ENCODE peak calls at places on chromosomes 1 and 21, in eight cellular contexts. I is activated gamma-delta T cell treated with Interleukin-2 at 50 U/mL for 16 hours; Q is activated T-helper 1 cell treated with anti-CD3 and anti-CD28 coated beads, Interleukin-12 subunit alpha, Interleukin-12 subunit beta, Interleukin-2, Interleukin-4 antibody, amounts not matched to agents 30 ng/mL and 10 ng/mL and 1 ng/mL, durations not matched to agents 14 hours and 24 hours and 36 hours; K is ELR; L is neuronal stem cell; D is NCI-H69; A is SJSA1; E is CD8-positive, alpha-beta memory T cell. G is an unnamed sample.
A peak's percentile ranks its signal among the peaks of the same experiment; 100 is the strongest.

GRCh38 chr1:146007048-146007784 is 10.8 kb upstream of the TXNIP start:
- DNase-seq in L (peak; percentile 69), E (peak; percentile 67), D (peak; percentile 86), K (peak; percentile 85), A (peak; percentile 66), I (peak; percentile 78), Q (peak; percentile 57), G (peak; percentile 96)

GRCh38 chr1:167454929-167455785 is 63.2 kb downstream of the CD247 start:
- DNase-seq in L (peak; percentile 44), Q (peak; percentile 69), E (peak; percentile 89), I (peak; percentile 81), D (peak; percentile 72), K (peak; percentile 63), A (peak; percentile 55), G (peak; percentile 85)

GRCh38 chr21:37636152-37636860 is 269.7 kb downstream of the DYRK1A start:
- DNase-seq in E (no peak), K (peak; percentile 77), D (no peak), Q (no peak), A (peak; percentile 72), I (no peak), L (no peak), G (no peak)

GRCh38 chr1:233443040-233443439 is 115.5 kb downstream of the MAP3K21 start:
- DNase-seq in Q (no peak), A (no peak), I (no peak), D (no peak), E (no peak), L (no peak), K (no peak), G (no peak)

GRCh38 chr1:107277022-107277421 is 136.2 kb downstream of the NTNG1 start:
- DNase-seq in L (peak; percentile 37), I (no peak), Q (no peak), D (peak; percentile 71), K (peak; percentile 40), E (no peak), A (no peak), G (peak; percentile 73)

GRCh38 chr1:156368889-156369684 is at the start of gene RHBG:
- DNase-seq in I (no peak), A (no peak), L (no peak), Q (no peak), K (peak; percentile 41), E (no peak), D (peak; percentile 78), G (no peak)

GRCh38 chr21:45088116-45088515 is 13.7 kb downstream of the ADARB1 start:
- DNase-seq in D (no peak), K (no peak), E (no peak), Q (no peak), L (no peak), A (no peak), I (no peak), G (no peak)

GRCh38 chr1:165671531-165671930 is 26.8 kb downstream of the ALDH9A1 start:
- DNase-seq in L (no peak), Q (no peak), E (no peak), I (no peak), D (no peak), K (no peak), A (no peak), G (no peak)

GRCh38 chr1:57310992-57311790 is 112.7 kb downstream of the DAB1 start:
- DNase-seq in D (no peak), I (no peak), L (no peak), Q (no peak), K (no peak), E (no peak), A (no peak), G (no peak)

GRCh38 chr1:228547464-228547792 is 60.2 kb downstream of the RNF187 start:
- DNase-seq in I (no peak), K (no peak), E (no peak), D (no peak), A (no peak), L (no peak), Q (no peak), G (no peak)

GRCh38 chr1:209648931-209649776 is 3.1 kb downstream of the LAMB3 start:
- DNase-seq in A (no peak), L (no peak), I (no peak), Q (no peak), E (no peak), D (peak; percentile 10), K (peak; percentile 98), G (peak; percentile 30)

GRCh38 chr1:211574705-211575104 is 4.3 kb downstream of the SLC30A1 start:
- DNase-seq in A (no peak), D (peak; percentile 11), L (no peak), E (no peak), Q (no peak), I (no peak), K (peak; percentile 65), G (no peak)

GRCh38 chr21:33028759-33029511 is 3.2 kb downstream of the OLIG2 start:
- DNase-seq in I (peak; percentile 35), L (no peak), A (no peak), K (no peak), Q (no peak), E (no peak), D (no peak), G (no peak)

GRCh38 chr1:228207851-228208821 is at the start of gene OBSCN:
- DNase-seq in L (no peak), K (no peak), Q (no peak), E (no peak), I (no peak), A (peak; percentile 38), D (no peak), G (no peak)

GRCh38 chr21:44969066-44969649 is 29.3 kb downstream of the SLX9 start:
- DNase-seq in D (no peak), L (no peak), I (no peak), E (no peak), K (no peak), A (no peak), Q (no peak), G (no peak)